ENCODE peak calls at places on chromosomes 2 and 18, in nine cellular contexts. B is HCT116, F is Peyer's patch, Z is suprapubic skin, Y is IMR-90, K is body of pancreas, J is breast epithelium, Q is esophagus squamous epithelium, U is endothelial cell of umbilical vein. M is an unnamed sample.
A peak's percentile ranks its signal among the peaks of the same experiment; 100 is the strongest.

GRCh38 chr2:234335676-234336228 is 161.1 kb downstream of the ARL4C start:
- DNase-seq in B (no peak), F (peak; percentile 40), Z (peak; percentile 96), Y (peak; percentile 72), K (peak; percentile 52), J (peak; percentile 81), Q (no peak), U (peak; percentile 13), M (peak; percentile 72)

GRCh38 chr2:96142217-96143113 is 2.8 kb downstream of the DUSP2 start:
- DNase-seq in B (no peak), F (peak; percentile 73), Z (no peak), Y (no peak), K (peak; percentile 8), J (no peak), Q (no peak), U (no peak), M (no peak)

GRCh38 chr2:37819228-37819627 is 105.9 kb upstream of the RMDN2 start:
- DNase-seq in B (no peak), F (no peak), Z (no peak), Y (peak; percentile 97), K (no peak), J (no peak), Q (no peak), U (no peak), M (no peak)

GRCh38 chr2:8525582-8526402 is 156.1 kb upstream of the ID2 start:
- DNase-seq in B (no peak), F (peak; percentile 60), Z (peak; percentile 86), Y (peak; percentile 12), K (peak; percentile 92), J (peak; percentile 85), Q (no peak), U (no peak), M (peak; percentile 87)

GRCh38 chr2:160687629-160688028 is 194.0 kb upstream of the RBMS1 start:
- DNase-seq in B (no peak), F (no peak), Z (no peak), Y (no peak), K (no peak), J (no peak), Q (no peak), U (no peak), M (no peak)

GRCh38 chr2:234386971-234387370 is 109.9 kb downstream of the ARL4C start:
- DNase-seq in B (no peak), F (no peak), Z (no peak), Y (no peak), K (no peak), J (no peak), Q (no peak), U (no peak), M (no peak)

GRCh38 chr18:67428805-67429204 is 87.7 kb downstream of the DSEL start:
- DNase-seq in B (no peak), F (no peak), Z (no peak), Y (peak; percentile 82), K (no peak), J (no peak), Q (no peak), U (peak; percentile 41), M (no peak)

GRCh38 chr18:58661423-58661822 is 9.8 kb upstream of the MALT1 start:
- DNase-seq in B (no peak), F (no peak), Z (no peak), Y (peak; percentile 38), K (no peak), J (no peak), Q (no peak), U (no peak), M (no peak)

GRCh38 chr2:9844036-9844483 is 786 bp downstream of the TAF1B start:
- DNase-seq in B (no peak), F (no peak), Z (no peak), Y (peak; percentile 31), K (no peak), J (no peak), Q (no peak), U (no peak), M (no peak)

DNA sequence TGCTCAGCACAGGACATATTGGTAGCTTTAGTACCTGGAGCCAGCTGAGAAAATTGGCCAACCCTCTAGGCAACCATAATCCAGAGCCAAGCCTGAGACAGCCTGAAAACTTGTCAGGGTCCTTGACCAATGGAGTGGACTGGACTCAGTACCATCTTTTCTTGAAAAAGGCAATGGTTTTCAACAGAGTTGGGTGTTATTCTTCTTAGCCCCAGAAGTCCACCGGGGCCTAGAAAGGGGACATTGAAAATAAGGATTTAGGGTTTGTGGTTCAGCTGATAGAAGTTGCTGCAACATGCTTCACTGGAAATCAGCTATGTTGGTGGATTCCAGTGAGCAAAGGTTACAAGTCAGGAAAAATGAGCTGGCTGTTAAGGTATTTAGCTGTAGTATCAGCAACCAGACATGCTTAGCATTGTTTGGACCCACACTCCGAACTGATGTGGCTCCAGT is 22.1 kb upstream of the CNOT11 start:
- DNase-seq in B (no peak), F (no peak), Z (no peak), Y (peak; percentile 58), K (no peak), J (no peak), Q (no peak), U (no peak), M (no peak)
- TF ChIP-seq POLR2A in B (no peak), F (no peak), Z (no peak), Y (no peak), K (no peak), J (no peak), Q (no peak), U (no peak), M (no peak)

GRCh38 chr18:76957384-76958355 is 135.3 kb downstream of the ZNF236 start:
- DNase-seq in B (no peak), F (no peak), Z (no peak), Y (no peak), K (no peak), J (no peak), Q (no peak), U (no peak), M (no peak)
- H3K36me3 ChIP-seq in B (no peaks in the 10 kb centered on the region), F (no peaks in the 10 kb centered on the region), Z (peaks cover 76% of the 10 kb centered on the region), Y (peaks cover 36% of the 10 kb centered on the region), K (peaks cover 6% of the 10 kb centered on the region), J (no peaks in the 10 kb centered on the region), Q (peaks cover 7% of the 10 kb centered on the region), U (peaks cover 12% of the 10 kb centered on the region), M (peaks cover 52% of the 10 kb centered on the region)

GRCh38 chr2:69177063-69177771 is 164.2 kb downstream of the ANTXR1 start:
- DNase-seq in B (no peak), F (no peak), Z (peak; percentile 83), Y (peak; percentile 96), K (peak; percentile 20), J (no peak), Q (no peak), U (peak; percentile 47), M (peak; percentile 75)

GRCh38 chr2:69180974-69181373 is 168.0 kb downstream of the ANTXR1 start:
- DNase-seq in B (no peak), F (no peak), Z (no peak), Y (no peak), K (no peak), J (no peak), Q (no peak), U (no peak), M (no peak)

GRCh38 chr2:69175795-69176715 is 163.1 kb downstream of the ANTXR1 start:
- DNase-seq in B (no peak), F (no peak), Z (no peak), Y (peak; percentile 59), K (no peak), J (no peak), Q (no peak), U (no peak), M (no peak)

GRCh38 chr2:69180227-69180626 is 167.2 kb downstream of the ANTXR1 start:
- DNase-seq in B (no peak), F (no peak), Z (no peak), Y (no peak), K (no peak), J (no peak), Q (no peak), U (no peak), M (no peak)

DNA sequence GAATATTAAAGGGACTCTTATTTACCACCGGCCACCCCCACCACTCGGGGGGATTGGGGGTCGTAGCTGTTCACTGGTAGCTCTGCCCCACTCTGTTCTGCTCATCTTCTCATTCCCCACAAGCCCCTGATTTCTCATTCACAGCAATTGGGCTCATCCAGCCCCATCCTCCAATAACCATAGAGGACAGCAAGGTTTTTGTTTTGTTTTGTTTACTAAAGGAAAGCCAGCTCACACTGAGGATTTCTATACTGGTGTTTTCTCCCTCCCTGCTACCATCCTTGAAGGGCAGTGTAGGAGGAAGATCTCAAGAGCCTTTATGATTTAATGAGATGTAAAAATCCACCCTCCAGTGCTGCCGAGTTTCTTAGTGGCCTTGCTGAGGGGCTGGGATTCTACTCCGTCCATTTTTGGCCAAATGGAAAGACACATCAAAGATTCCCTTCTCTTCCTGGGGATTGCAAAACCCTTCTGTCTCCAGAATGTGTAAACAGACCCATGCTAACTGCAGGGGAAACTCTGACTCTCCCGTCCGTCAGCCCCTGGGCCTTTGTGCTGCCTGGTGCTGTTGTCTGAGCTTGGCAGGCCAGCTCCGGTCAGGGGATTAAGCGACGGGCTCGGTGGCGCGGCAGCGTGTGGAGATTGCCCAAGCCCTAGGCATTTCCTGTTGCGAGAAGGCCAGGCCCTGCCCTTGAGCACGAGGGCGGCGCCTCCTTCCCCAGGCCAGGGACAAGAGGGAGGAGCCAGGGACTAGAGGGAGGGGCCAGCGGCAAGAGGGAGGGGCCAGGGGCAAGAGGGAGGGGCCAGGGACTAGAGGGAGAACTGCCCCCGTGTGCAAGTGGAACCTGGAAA is 165.0 kb downstream of the ANTXR1 start:
- DNase-seq in B (peak; percentile 75), F (peak; percentile 42), Z (peak; percentile 97), Y (peak; percentile 92), K (peak; percentile 60), J (peak; percentile 64), Q (peak; percentile 38), U (peak; percentile 74), M (peak; percentile 80)
- TF ChIP-seq POLR2A in B (no peak), F (no peak), Z (no peak), Y (peak; percentile 75), K (no peak), J (no peak), Q (peak; percentile 42), U (no peak), M (no peak)

GRCh38 chr2:33142874-33143273 is 196.1 kb downstream of the LTBP1 start:
- DNase-seq in B (no peak), F (no peak), Z (no peak), Y (no peak), K (no peak), J (no peak), Q (no peak), U (no peak), M (no peak)
- H3K36me3 ChIP-seq in B (no peaks in the 10 kb centered on the region), F (no peaks in the 10 kb centered on the region), Z (no peaks in the 10 kb centered on the region), Y (peaks cover 30% of the 10 kb centered on the region), K (no peaks in the 10 kb centered on the region), J (no peaks in the 10 kb centered on the region), Q (no peaks in the 10 kb centered on the region), U (no peaks in the 10 kb centered on the region), M (peaks cover 10% of the 10 kb centered on the region)

GRCh38 chr18:74597662-74598349 is at the start of gene ZNF407:
- DNase-seq in B (peak; percentile 86), F (peak; percentile 84), Z (peak; percentile 93), Y (peak; percentile 91), K (peak; percentile 87), J (peak; percentile 84), Q (peak; percentile 56), U (peak; percentile 91), M (peak; percentile 90)
- TF ChIP-seq POLR2A in B (peak; percentile 5), F (peak; percentile 53), Z (no peak), Y (peak; percentile 88), K (peak; percentile 82), J (peak; percentile 9), Q (peak; percentile 14), U (peak; percentile 6), M (no peak)